ENCODE peak calls at places on chromosomes 4 and X, in nine cellular contexts. O is stimulated activated CD4-positive, alpha-beta T cell treated with anti-CD3 and anti-CD28 coated beads, TNF-alpha, amount 100 ng/mL, for 48 hours; H is stimulated activated naive CD4-positive, alpha-beta T cell; I is T47D; D is upper lobe of right lung; Q is iPS-NIHi11; T is A172; C is activated CD4-positive, alpha-beta T cell treated with anti-CD3 and anti-CD28 coated beads for 4 hours; Z is cardiac septum. J is an unnamed sample.

GRCh38 chr4:152255437-152255836 is 280.5 kb downstream of the FBXW7 start:
- DNase-seq in C (peak), Z (no peak), Q (no peak), D (no peak), H (peak), O (peak), I (no peak), T (peak), J (no peak)

GRCh38 chr4:81954266-81954665 is 419.5 kb downstream of the HNRNPD start:
- DNase-seq in C (no peak), H (no peak), O (no peak), I (no peak), D (no peak), Z (no peak), T (no peak), Q (no peak), J (no peak)

GRCh38 chrX:14837155-14837554 is 35.7 kb downstream of the FANCB start:
- DNase-seq in C (no peak), T (no peak), Q (no peak), I (no peak), H (no peak), D (no peak), O (no peak), Z (no peak), J (no peak)

GRCh38 chr4:184268574-184269160 is 51.0 kb upstream of the ENPP6 start:
- DNase-seq in O (no peak), T (peak), H (no peak), Z (no peak), Q (no peak), C (no peak), I (no peak), D (no peak), J (no peak)

GRCh38 chr4:121980643-121981042 is 28.8 kb upstream of the TRPC3 start:
- DNase-seq in O (no peak), D (no peak), Z (no peak), H (no peak), I (no peak), C (no peak), Q (no peak), T (no peak), J (no peak)

GRCh38 chrX:135985123-135985973 is at the start of gene SLC9A6:
- DNase-seq in D (peak), Z (peak), Q (peak), H (peak), O (peak), I (no peak), C (peak), T (peak), J (no peak)

GRCh38 chrX:9339603-9340569 is 125.0 kb upstream of the TBL1X start:
- DNase-seq in O (no peak), Q (peak), Z (no peak), I (no peak), D (no peak), T (no peak), C (peak), H (no peak), J (no peak)

GRCh38 chr4:25131925-25132324 is 28.3 kb downstream of the SEPSECS start:
- DNase-seq in H (no peak), O (no peak), I (no peak), D (no peak), C (no peak), Z (no peak), Q (no peak), T (no peak), J (no peak)

GRCh38 chr4:127846061-127846460 is 34.6 kb upstream of the PLK4 start:
- DNase-seq in O (no peak), I (no peak), T (no peak), C (no peak), D (no peak), H (no peak), Z (no peak), Q (no peak), J (no peak)

GRCh38 chr4:70443329-70443728 is 28.7 kb upstream of the MUC7 start:
- DNase-seq in T (no peak), Z (no peak), D (no peak), Q (no peak), C (no peak), I (no peak), O (no peak), H (no peak), J (no peak)

GRCh38 chr4:3671571-3672464 is 94.4 kb upstream of the ADRA2C start:
- DNase-seq in Z (no peak), O (no peak), I (no peak), H (no peak), Q (no peak), T (peak), D (peak), C (no peak), J (no peak)

GRCh38 chr4:80361329-80361900 is 25.9 kb downstream of the CFAP299 start:
- DNase-seq in C (no peak), Z (no peak), H (no peak), T (peak), I (no peak), O (no peak), Q (peak), D (no peak), J (no peak)

GRCh38 chr4:53800741-53801140 is 209.5 kb upstream of the LNX1 start:
- DNase-seq in D (no peak), O (no peak), Q (no peak), C (no peak), Z (no peak), H (no peak), T (no peak), I (no peak), J (no peak)

GRCh38 chr4:68589790-68590189 is 13.7 kb upstream of the UGT2B17 start:
- DNase-seq in I (no peak), T (no peak), D (no peak), H (no peak), O (no peak), C (no peak), Z (no peak), Q (no peak), J (no peak)

GRCh38 chr4:110663206-110663605 is 40.3 kb upstream of the PITX2 start:
- DNase-seq in D (no peak), I (no peak), H (no peak), O (no peak), T (no peak), Q (no peak), Z (no peak), C (no peak), J (no peak)

GRCh38 chr4:36273276-36273675 is 8.1 kb upstream of the DTHD1 start:
- DNase-seq in C (no peak), I (no peak), D (no peak), Q (no peak), O (no peak), T (peak), H (no peak), Z (no peak), J (no peak)

GRCh38 chr4:186807809-186808634 is 84.4 kb upstream of the FAT1 start:
- DNase-seq in Z (no peak), D (no peak), T (no peak), I (no peak), Q (no peak), H (no peak), C (no peak), O (no peak), J (no peak)

GRCh38 chrX:20228245-20228644 is 38.5 kb downstream of the RPS6KA3 start:
- DNase-seq in D (no peak), I (no peak), T (no peak), O (no peak), C (no peak), H (no peak), Z (no peak), Q (no peak), J (no peak)

GRCh38 chrX:39974228-39974627 is 123.5 kb downstream of the BCOR start:
- DNase-seq in I (no peak), Z (no peak), T (no peak), H (no peak), C (no peak), Q (no peak), O (no peak), D (no peak), J (no peak)

GRCh38 chr4:15006416-15007024 is 4.2 kb downstream of the CPEB2 start:
- DNase-seq in I (no peak), C (no peak), Z (no peak), Q (no peak), T (no peak), H (no peak), D (no peak), O (no peak), J (no peak)

GRCh38 chr4:53923921-53924320 is 140.5 kb downstream of the CHIC2 start:
- DNase-seq in O (no peak), Q (no peak), C (no peak), I (no peak), T (no peak), D (no peak), H (no peak), Z (no peak), J (no peak)

GRCh38 chr4:74431113-74431826 is 13.7 kb upstream of the AREG start:
- DNase-seq in Q (no peak), O (no peak), T (no peak), Z (no peak), H (no peak), I (no peak), C (no peak), D (no peak), J (no peak)

GRCh38 chr4:103753868-103754653 is 34.3 kb upstream of the TACR3 start:
- DNase-seq in Z (no peak), T (no peak), C (no peak), H (no peak), D (no peak), Q (no peak), I (no peak), O (no peak), J (no peak)

GRCh38 chrX:111035256-111035655 is 60.7 kb upstream of the PAK3 start:
- DNase-seq in Q (no peak), Z (no peak), O (no peak), T (no peak), I (no peak), H (no peak), D (no peak), C (no peak), J (no peak)

GRCh38 chr4:89562715-89563114 is 255.1 kb upstream of the GPRIN3 start:
- DNase-seq in D (no peak), I (no peak), Q (no peak), H (no peak), C (no peak), O (no peak), T (no peak), Z (no peak), J (no peak)

GRCh38 chr4:8355306-8355705 is 85.2 kb downstream of the ACOX3 start:
- DNase-seq in O (no peak), I (no peak), H (no peak), T (peak), Q (no peak), D (no peak), Z (no peak), C (no peak), J (no peak)

GRCh38 chr4:74390677-74391076 is 25.7 kb downstream of the EREG start:
- DNase-seq in O (no peak), H (no peak), D (no peak), Z (no peak), I (no peak), T (no peak), Q (no peak), C (no peak), J (no peak)

GRCh38 chr4:548976-549375 is 27.1 kb downstream of the TMEM271 start:
- DNase-seq in I (no peak), D (no peak), O (no peak), H (no peak), C (no peak), Z (no peak), T (no peak), Q (no peak), J (no peak)

GRCh38 chrX:108516184-108516583 is 76.5 kb downstream of the COL4A5 start:
- DNase-seq in Z (no peak), C (no peak), T (no peak), O (no peak), D (no peak), H (no peak), Q (no peak), I (no peak), J (no peak)

GRCh38 chr4:182680196-182680771 is 236.9 kb downstream of the DCTD start:
- DNase-seq in T (no peak), I (no peak), O (no peak), Z (no peak), H (no peak), Q (no peak), C (no peak), D (no peak), J (no peak)

GRCh38 chr4:154616731-154617130 is 4.3 kb upstream of the FGG start:
- DNase-seq in Q (no peak), O (no peak), C (no peak), D (no peak), I (no peak), Z (no peak), H (no peak), T (no peak), J (no peak)

GRCh38 chr4:171813195-171813955 is at the start of gene GALNTL6:
- DNase-seq in D (no peak), O (no peak), Z (no peak), H (no peak), I (no peak), Q (peak), C (no peak), T (no peak), J (no peak)

GRCh38 chr4:101594588-101594987 is 195.9 kb upstream of the BANK1 start:
- DNase-seq in O (no peak), D (no peak), Z (no peak), Q (no peak), I (no peak), H (no peak), C (no peak), T (no peak), J (no peak)

GRCh38 chr4:125573368-125573767 is 258.6 kb downstream of the FAT4 start:
- DNase-seq in Z (no peak), D (no peak), I (no peak), Q (no peak), O (no peak), C (no peak), H (no peak), T (no peak), J (no peak)

GRCh38 chrX:110155759-110156158 is 152.8 kb downstream of the TMEM164 start:
- DNase-seq in O (no peak), D (no peak), T (no peak), Q (no peak), I (no peak), H (no peak), C (no peak), Z (no peak), J (no peak)

J was measured in mesenteric fat pad.